ENCODE peak calls at places on chromosomes 5 and 9, in eight cellular contexts. U is PC-3, G is colonic mucosa, O is brain microvascular endothelial cell, I is GM12865, L is Panc1, D is AG09309, E is suprapubic skin. X is an unnamed sample.

GRCh38 chr9:121748727-121749546 is 97.5 kb downstream of the DAB2IP start:
- DNase-seq in L (no peak), O (peak), E (no peak), D (no peak), U (no peak), G (no peak), I (no peak), X (no peak)

GRCh38 chr9:42852133-42852532 is 668.7 kb downstream of the SPATA31A6 start:
- DNase-seq in E (no peak), O (no peak), D (no peak), U (peak), I (peak), L (no peak), G (peak), X (no peak)

GRCh38 chr5:34709861-34710673 is 53.9 kb downstream of the RAI14 start:
- DNase-seq in I (no peak), D (peak), U (peak), E (no peak), O (peak), G (no peak), L (no peak), X (peak)

GRCh38 chr5:139379626-139380449 is 3.3 kb downstream of the SLC23A1 start:
- DNase-seq in G (no peak), D (no peak), E (peak), L (no peak), O (no peak), I (no peak), U (no peak), X (no peak)

GRCh38 chr9:94772654-94773303 is 46.3 kb downstream of the AOPEP start:
- DNase-seq in E (no peak), O (peak), G (no peak), U (no peak), D (no peak), L (no peak), I (no peak), X (no peak)

GRCh38 chr5:149605998-149606721 is 24.9 kb downstream of the ARHGEF37 start:
- DNase-seq in U (peak), L (peak), G (peak), I (peak), E (no peak), O (peak), D (peak), X (no peak)

GRCh38 chr5:55680353-55680752 is 31.8 kb downstream of the SLC38A9 start:
- DNase-seq in I (no peak), D (no peak), U (no peak), L (no peak), E (no peak), O (no peak), G (no peak), X (no peak)

GRCh38 chr5:31066655-31067328 is 126.7 kb upstream of the CDH6 start:
- DNase-seq in D (peak), I (no peak), E (no peak), G (no peak), L (no peak), U (no peak), O (peak), X (peak)

GRCh38 chr5:87121315-87122170 is 146.1 kb upstream of the RASA1 start:
- DNase-seq in L (peak), I (peak), O (peak), D (peak), G (no peak), U (peak), E (no peak), X (peak)

GRCh38 chr5:10333154-10334006 is 20.1 kb upstream of the MARCHF6 start:
- DNase-seq in O (no peak), E (no peak), I (no peak), D (no peak), U (peak), L (no peak), G (peak), X (no peak)

GRCh38 chr9:114908104-114908621 is 22.2 kb downstream of the TNFSF8 start:
- DNase-seq in G (peak), I (peak), E (no peak), U (peak), D (peak), L (no peak), O (no peak), X (no peak)

GRCh38 chr5:95725071-95725820 is 5.9 kb upstream of the RHOBTB3 start:
- DNase-seq in D (no peak), O (no peak), G (no peak), U (no peak), L (no peak), E (no peak), I (no peak), X (no peak)

GRCh38 chr9:135704366-135704947 is 2.5 kb downstream of the KCNT1 start:
- DNase-seq in O (no peak), E (no peak), D (no peak), I (no peak), L (no peak), G (no peak), U (no peak), X (no peak)

GRCh38 chr9:135858491-135859185 is 48.7 kb downstream of the CAMSAP1 start:
- DNase-seq in U (peak), O (no peak), D (no peak), I (no peak), E (no peak), G (no peak), L (no peak), X (no peak)

GRCh38 chr9:13278368-13279246 is 885 bp downstream of the MPDZ start:
- DNase-seq in I (no peak), G (peak), E (peak), U (peak), D (no peak), O (peak), L (no peak), X (no peak)

GRCh38 chr5:56190500-56190899 is 42.6 kb downstream of the ANKRD55 start:
- DNase-seq in E (no peak), L (no peak), G (no peak), I (no peak), D (peak), O (peak), U (peak), X (no peak)

GRCh38 chr9:13382595-13382994 is 103.1 kb upstream of the MPDZ start:
- DNase-seq in E (no peak), I (no peak), G (no peak), O (no peak), U (no peak), D (no peak), L (no peak), X (no peak)

GRCh38 chr9:89187950-89188349 is 9.3 kb upstream of the SHC3 start:
- DNase-seq in E (no peak), G (no peak), O (no peak), I (no peak), U (no peak), L (no peak), D (no peak), X (no peak)

GRCh38 chr5:37723147-37723961 is 116.5 kb downstream of the GDNF start:
- DNase-seq in O (no peak), L (no peak), D (no peak), E (no peak), I (peak), U (peak), G (no peak), X (no peak)

GRCh38 chr5:145244788-145245187 is 590.4 kb downstream of the PRELID2 start:
- DNase-seq in O (no peak), I (no peak), G (no peak), E (no peak), D (peak), L (no peak), U (peak), X (peak)

GRCh38 chr5:166907314-166907713 is 1384.1 kb upstream of the WWC1 start:
- DNase-seq in E (no peak), D (no peak), O (no peak), I (no peak), G (no peak), L (no peak), U (peak), X (no peak)

GRCh38 chr5:112787896-112788295 is 50.2 kb downstream of the APC start:
- DNase-seq in D (no peak), U (no peak), E (no peak), L (no peak), O (no peak), I (no peak), G (no peak), X (no peak)

GRCh38 chr9:89801723-89802680 is 197.2 kb downstream of the GADD45G start:
- DNase-seq in I (no peak), L (no peak), G (no peak), U (no peak), D (no peak), E (peak), O (no peak), X (no peak)

GRCh38 chr9:73810585-73811215 is 659.0 kb downstream of the ANXA1 start:
- DNase-seq in E (no peak), U (no peak), I (no peak), O (no peak), D (no peak), L (no peak), G (no peak), X (no peak)

GRCh38 chr5:169272731-169273401 is 28.1 kb downstream of the SLIT3 start:
- DNase-seq in U (no peak), I (no peak), D (no peak), E (no peak), G (no peak), L (no peak), O (no peak), X (no peak)

GRCh38 chr5:138635268-138635667 is 60.1 kb upstream of the HSPA9 start:
- DNase-seq in E (no peak), U (no peak), G (peak), L (no peak), D (peak), O (no peak), I (no peak), X (no peak)

GRCh38 chr5:33470544-33470943 is 29.8 kb downstream of the TARS1 start:
- DNase-seq in O (peak), I (no peak), U (peak), L (no peak), G (no peak), D (peak), E (no peak), X (no peak)

GRCh38 chr9:135787317-135787716 is 85.3 kb downstream of the KCNT1 start:
- DNase-seq in D (no peak), L (no peak), E (no peak), I (no peak), G (no peak), O (no peak), U (no peak), X (no peak)

GRCh38 chr9:135516132-135516860 is 4.9 kb upstream of the LCN1 start:
- DNase-seq in G (no peak), I (no peak), U (peak), E (peak), D (no peak), L (no peak), O (no peak), X (no peak)

GRCh38 chr5:136123236-136123768 is 9.3 kb upstream of the SMAD5 start:
- DNase-seq in I (no peak), U (peak), E (no peak), G (peak), O (no peak), D (no peak), L (peak), X (no peak)

GRCh38 chr5:77987988-77988387 is 211.8 kb upstream of the TBCA start:
- DNase-seq in L (no peak), O (no peak), G (no peak), D (no peak), E (no peak), I (no peak), U (no peak), X (no peak)

GRCh38 chr5:3449481-3449880 is 146.2 kb upstream of the IRX1 start:
- DNase-seq in D (no peak), O (no peak), G (no peak), E (no peak), U (no peak), L (no peak), I (no peak), X (no peak)

GRCh38 chr5:153212471-153212870 is 278.0 kb upstream of the GRIA1 start:
- DNase-seq in O (no peak), I (no peak), U (no peak), E (no peak), L (no peak), G (no peak), D (no peak), X (no peak)

GRCh38 chr5:64585654-64586053 is 79.8 kb downstream of the RGS7BP start:
- DNase-seq in E (no peak), G (no peak), D (no peak), I (no peak), L (no peak), O (no peak), U (no peak), X (no peak)

GRCh38 chr9:25562101-25562500 is 116.1 kb downstream of the TUSC1 start:
- DNase-seq in G (no peak), O (no peak), E (no peak), D (no peak), L (no peak), I (no peak), U (no peak), X (no peak)

GRCh38 chr5:177362871-177363507 is 5.3 kb downstream of the RGS14 start:
- DNase-seq in D (no peak), E (no peak), I (peak), G (peak), U (peak), L (no peak), O (no peak), X (no peak)

DNA sequence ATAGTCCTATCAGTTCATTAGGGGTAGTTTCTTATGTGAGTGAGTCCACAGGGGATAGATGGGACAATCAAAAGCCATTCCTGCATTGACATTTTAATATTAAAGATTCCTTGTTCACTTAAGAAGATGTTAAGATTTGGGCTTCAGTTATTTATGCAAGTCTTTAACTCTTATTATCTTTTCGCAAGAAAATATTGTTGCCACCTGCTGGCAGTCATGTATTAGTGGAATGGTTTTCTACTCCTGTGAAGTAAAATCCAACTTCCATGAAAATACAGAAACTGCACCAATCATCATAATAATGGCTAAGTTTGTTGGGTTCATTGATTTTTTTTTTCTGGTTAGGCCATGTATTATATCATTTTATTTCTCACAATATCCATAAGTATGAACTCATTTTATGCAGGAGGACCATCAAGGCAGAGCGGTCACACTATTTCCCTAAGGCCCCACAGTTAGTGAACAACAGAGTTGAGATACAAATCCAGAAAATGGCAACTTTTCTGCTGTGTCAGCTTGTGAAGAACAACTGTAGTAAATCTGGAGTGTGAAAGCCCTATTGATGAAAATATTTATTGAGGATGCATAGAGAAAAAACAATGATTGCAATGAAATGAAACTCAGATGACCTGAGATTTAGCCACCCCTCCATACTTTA is 88.5 kb upstream of the TXNDC8 start:
- DNase-seq in L (no peak), E (no peak), O (no peak), U (peak), G (no peak), D (no peak), I (no peak), X (peak)
- TF ChIP-seq CTCF in L (no peak), E (no peak), O (peak), U (peak), G (peak), D (peak), I (no peak), X (peak)

GRCh38 chr5:141914797-141915196 is 8.9 kb upstream of the DELE1 start:
- DNase-seq in E (no peak), O (no peak), D (no peak), U (no peak), L (no peak), G (no peak), I (no peak), X (no peak)

GRCh38 chr5:141915881-141916336 is 7.8 kb upstream of the DELE1 start:
- DNase-seq in G (peak), L (no peak), E (no peak), I (no peak), D (no peak), O (no peak), U (peak), X (no peak)

GRCh38 chr5:141916522-141916921 is 7.1 kb upstream of the DELE1 start:
- DNase-seq in O (no peak), E (no peak), I (no peak), D (no peak), G (no peak), L (no peak), U (no peak), X (no peak)

GRCh38 chr5:141913560-141913959 is 10.1 kb upstream of the DELE1 start:
- DNase-seq in U (no peak), D (no peak), E (no peak), O (no peak), L (no peak), G (no peak), I (no peak), X (no peak)

DNA sequence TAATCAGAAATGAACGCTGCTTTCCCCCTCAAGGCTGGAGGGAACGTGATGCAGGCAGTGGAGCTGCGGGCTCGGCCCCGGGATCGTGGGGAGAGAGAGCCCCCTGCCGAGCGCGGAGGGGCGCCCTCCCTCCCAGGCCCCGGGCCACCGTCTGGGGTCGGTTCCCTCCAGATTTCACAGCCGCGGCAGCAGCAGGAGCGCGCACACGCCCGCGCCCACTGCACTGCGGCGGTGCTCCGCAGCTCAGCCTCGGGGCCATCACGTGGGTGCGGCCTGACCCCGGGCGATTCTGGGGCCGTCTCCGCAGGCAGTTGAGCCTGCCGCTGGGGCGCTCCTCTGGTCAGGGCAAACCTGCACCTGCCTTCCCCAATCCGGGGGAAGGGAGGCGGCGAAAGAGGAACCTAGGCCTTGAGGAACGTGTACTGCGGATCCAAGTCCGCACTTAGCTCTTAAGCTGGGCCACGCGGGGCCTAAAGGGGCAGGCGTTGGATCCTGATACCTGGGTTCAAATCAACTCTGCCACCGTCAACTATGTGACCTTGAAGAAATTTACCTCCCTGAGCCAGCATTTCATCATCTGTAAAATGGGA is 9.4 kb upstream of the DELE1 start:
- DNase-seq in G (peak), O (no peak), U (no peak), E (no peak), D (no peak), L (no peak), I (no peak), X (peak)
- H3K4me3 ChIP-seq in G (peak), O (peak), U (no peak), E (peak), D (peak), L (no peak), I (no peak), X (peak)

DNA sequence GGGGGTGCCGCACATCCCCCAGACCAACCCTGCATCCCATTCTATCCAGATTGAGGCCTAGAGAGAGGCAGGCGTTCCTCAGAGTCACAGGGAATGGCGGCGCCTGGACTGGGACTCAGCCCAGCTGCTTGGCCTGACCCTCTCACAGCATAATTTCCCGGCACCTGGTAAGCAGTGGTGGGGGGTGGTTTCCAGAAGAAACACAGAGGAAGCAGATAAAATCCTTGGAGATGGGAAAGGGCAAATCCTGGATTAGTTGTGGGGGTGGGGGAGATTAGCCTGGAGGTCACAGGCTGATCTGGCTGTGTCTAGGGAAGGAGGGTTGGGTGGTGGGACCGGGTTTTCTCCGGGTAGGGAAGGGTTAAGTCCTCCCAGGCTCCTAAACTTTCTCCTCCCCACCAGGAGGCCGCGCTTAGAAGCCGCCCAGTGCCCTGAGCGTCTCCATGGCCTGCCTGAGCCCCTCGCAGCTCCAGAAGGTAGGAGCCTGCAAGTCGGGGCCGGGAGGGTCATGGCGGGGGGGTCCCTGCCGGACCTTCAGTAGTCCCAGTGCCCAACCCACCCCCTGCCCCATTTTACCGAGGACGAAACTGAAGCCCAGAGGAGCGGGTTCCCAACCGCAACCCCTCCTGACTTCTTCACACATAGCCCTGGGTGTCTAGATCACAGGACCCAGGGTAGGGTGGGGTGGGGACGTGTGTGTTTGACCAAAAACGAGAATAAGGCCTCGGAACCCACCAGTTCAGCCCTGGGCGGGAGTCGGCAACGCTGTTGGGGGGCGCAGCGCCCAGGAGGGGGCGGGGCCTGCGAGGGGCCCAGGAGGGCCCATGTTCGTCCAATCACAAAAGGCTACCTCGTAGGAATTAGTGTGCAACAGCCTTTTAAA is 1.3 kb downstream of the PHYHD1 start:
- DNase-seq in O (no peak), D (no peak), L (no peak), E (no peak), U (no peak), G (no peak), I (no peak), X (peak)
- TF ChIP-seq CTCF in O (peak), D (no peak), L (no peak), E (no peak), U (no peak), G (no peak), I (no peak), X (peak)

DNA sequence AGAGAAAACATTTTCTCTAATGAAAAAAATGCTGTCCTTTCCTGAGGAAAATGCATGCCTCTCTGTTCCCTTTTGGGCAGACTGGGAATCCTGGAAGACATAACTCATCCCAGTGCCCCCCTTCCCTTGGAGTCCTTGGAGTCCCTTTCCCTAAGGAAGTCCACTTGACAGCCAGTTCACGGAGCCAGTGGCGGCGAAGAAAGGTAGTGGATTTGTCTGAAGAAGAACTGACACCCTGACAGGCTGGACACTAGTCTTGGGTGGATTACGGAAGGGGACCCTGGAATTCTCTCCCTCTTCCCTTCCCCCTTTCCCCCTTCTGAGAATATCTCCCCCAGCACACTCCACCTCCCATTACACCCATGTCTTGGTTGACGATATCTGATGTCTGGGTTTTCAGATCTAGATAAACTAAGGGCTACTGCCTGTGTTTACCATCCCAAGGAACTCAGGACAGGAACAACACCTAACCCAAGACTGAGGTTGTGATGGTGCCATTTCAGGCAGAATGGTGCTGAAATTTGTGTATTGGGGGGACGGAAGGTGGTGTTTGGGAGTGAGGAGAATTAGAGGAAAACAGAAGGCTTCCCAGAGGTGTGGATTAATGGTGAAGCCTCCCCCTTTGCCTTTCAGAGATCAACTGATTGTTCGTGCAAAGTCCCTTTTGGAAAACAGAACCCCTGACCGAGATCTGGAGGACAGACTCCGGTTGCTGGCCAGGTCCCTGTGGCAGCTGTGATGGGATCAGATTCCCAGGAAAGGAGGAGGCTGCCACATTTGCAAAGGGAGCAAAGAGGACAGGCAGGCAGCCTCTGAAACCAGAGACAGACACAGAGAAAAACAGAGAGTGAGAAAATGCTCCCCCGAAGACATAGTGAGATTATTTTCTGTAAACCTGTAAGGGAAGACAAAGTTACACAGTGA is 704 bp downstream of the SPARC start:
- DNase-seq in G (no peak), U (no peak), E (no peak), D (no peak), O (no peak), L (no peak), I (no peak), X (no peak)
- H3K4me3 ChIP-seq in G (peak), U (no peak), E (peak), D (peak), O (peak), L (peak), I (peak), X (peak)

X was measured in retinal pigment epithelial cell.